ENCODE peak calls at places on chromosome 22, in ten cellular contexts. B is lower leg skin, N is transverse colon, Z is esophagus squamous epithelium, J is suprapubic skin, Y is sigmoid colon, E is heart left ventricle, P is testis, L is tibial nerve, C is body of pancreas. R is an unnamed sample.

GRCh38 chr22:30226192-30226832 is 20.2 kb downstream of the LIF start:
- DNase-seq in B (no peak), N (no peak), Z (no peak), J (no peak), Y (no peak), E (no peak), P (no peak), L (no peak), C (no peak), R (no peak)

GRCh38 chr22:22865311-22866072 is 22.1 kb upstream of the IGLL5 start:
- DNase-seq in B (no peak), N (peak), Z (no peak), J (no peak), Y (no peak), E (no peak), P (no peak), L (no peak), C (no peak), R (no peak)

GRCh38 chr22:23200896-23201295 is 20.6 kb downstream of the BCR start:
- DNase-seq in B (no peak), N (no peak), Z (no peak), J (no peak), Y (no peak), E (no peak), P (no peak), L (no peak), C (peak), R (no peak)

GRCh38 chr22:50621491-50621880 is 6.5 kb downstream of the ARSA start:
- DNase-seq in B (no peak), N (peak), Z (no peak), J (no peak), Y (no peak), E (no peak), P (no peak), L (no peak), C (no peak), R (no peak)

GRCh38 chr22:39135092-39135896 is 17.2 kb downstream of the CBX7 start:
- DNase-seq in B (no peak), N (peak), Z (no peak), J (no peak), Y (peak), E (peak), P (no peak), L (no peak), C (peak), R (no peak)

GRCh38 chr22:23862103-23862502 is 4.4 kb downstream of the SLC2A11 start:
- DNase-seq in B (no peak), N (no peak), Z (no peak), J (no peak), Y (no peak), E (no peak), P (peak), L (no peak), C (peak), R (peak)

GRCh38 chr22:47019012-47019790 is 256.8 kb downstream of the TBC1D22A start:
- DNase-seq in B (no peak), N (no peak), Z (no peak), J (peak), Y (peak), E (no peak), P (peak), L (no peak), C (no peak), R (no peak)

GRCh38 chr22:46143491-46144147 is 6.7 kb upstream of the PPARA start:
- DNase-seq in B (no peak), N (no peak), Z (no peak), J (no peak), Y (peak), E (no peak), P (no peak), L (no peak), C (no peak), R (no peak)

GRCh38 chr22:45584621-45585436 is 82.1 kb downstream of the FBLN1 start:
- DNase-seq in B (no peak), N (no peak), Z (no peak), J (no peak), Y (no peak), E (no peak), P (no peak), L (no peak), C (no peak), R (no peak)

GRCh38 chr22:46081831-46082210 is 68.5 kb upstream of the PPARA start:
- DNase-seq in B (no peak), N (peak), Z (no peak), J (peak), Y (peak), E (peak), P (peak), L (peak), C (peak), R (peak)

GRCh38 chr22:47370448-47371262 is 608.2 kb downstream of the TBC1D22A start:
- DNase-seq in B (no peak), N (no peak), Z (no peak), J (peak), Y (no peak), E (no peak), P (peak), L (no peak), C (no peak), R (peak)

GRCh38 chr22:24087071-24087795 is 76.1 kb downstream of the CABIN1 start:
- DNase-seq in B (no peak), N (no peak), Z (no peak), J (peak), Y (peak), E (no peak), P (no peak), L (no peak), C (no peak), R (no peak)

GRCh38 chr22:32619614-32620426 is 145.2 kb downstream of the FBXO7 start:
- DNase-seq in B (peak), N (no peak), Z (no peak), J (no peak), Y (peak), E (peak), P (no peak), L (peak), C (peak), R (peak)

GRCh38 chr22:39985383-39986045 is 9.2 kb upstream of the FAM83F start:
- DNase-seq in B (peak), N (peak), Z (no peak), J (no peak), Y (no peak), E (no peak), P (no peak), L (no peak), C (no peak), R (no peak)

GRCh38 chr22:47144076-47144765 is 381.8 kb downstream of the TBC1D22A start:
- DNase-seq in B (no peak), N (peak), Z (no peak), J (no peak), Y (no peak), E (no peak), P (no peak), L (no peak), C (peak), R (no peak)

GRCh38 chr22:19149047-19149883 is 827 bp downstream of the GSC2 start:
- DNase-seq in B (no peak), N (no peak), Z (no peak), J (no peak), Y (no peak), E (no peak), P (peak), L (no peak), C (no peak), R (no peak)

GRCh38 chr22:46357186-46357500 is 21.6 kb downstream of the TRMU start:
- DNase-seq in B (no peak), N (no peak), Z (no peak), J (no peak), Y (no peak), E (no peak), P (no peak), L (no peak), C (no peak), R (no peak)

GRCh38 chr22:23563111-23563510 is 17.0 kb downstream of the IGLL1 start:
- DNase-seq in B (no peak), N (no peak), Z (no peak), J (no peak), Y (no peak), E (no peak), P (no peak), L (no peak), C (no peak), R (no peak)

GRCh38 chr22:28710889-28711285 is 30.7 kb downstream of the CHEK2 start:
- DNase-seq in B (no peak), N (no peak), Z (no peak), J (no peak), Y (no peak), E (no peak), P (no peak), L (no peak), C (no peak), R (no peak)

GRCh38 chr22:23533771-23534191 is 46.3 kb downstream of the IGLL1 start:
- DNase-seq in B (no peak), N (no peak), Z (no peak), J (peak), Y (peak), E (no peak), P (no peak), L (no peak), C (no peak), R (no peak)

GRCh38 chr22:24061124-24061684 is 50.1 kb downstream of the CABIN1 start:
- DNase-seq in B (no peak), N (no peak), Z (no peak), J (no peak), Y (no peak), E (no peak), P (no peak), L (no peak), C (no peak), R (no peak)

GRCh38 chr22:47200273-47201051 is 438.0 kb downstream of the TBC1D22A start:
- DNase-seq in B (no peak), N (no peak), Z (no peak), J (peak), Y (peak), E (no peak), P (peak), L (peak), C (peak), R (no peak)

GRCh38 chr22:47598864-47599263 is 836.4 kb downstream of the TBC1D22A start:
- DNase-seq in B (no peak), N (no peak), Z (no peak), J (peak), Y (peak), E (no peak), P (no peak), L (no peak), C (no peak), R (no peak)

GRCh38 chr22:24410110-24410856 is 17.1 kb upstream of the ADORA2A start:
- DNase-seq in B (no peak), N (no peak), Z (no peak), J (no peak), Y (no peak), E (no peak), P (no peak), L (no peak), C (no peak), R (peak)

GRCh38 chr22:45476814-45477213 is 25.9 kb upstream of the FBLN1 start:
- DNase-seq in B (no peak), N (no peak), Z (no peak), J (no peak), Y (no peak), E (no peak), P (peak), L (no peak), C (no peak), R (peak)

GRCh38 chr22:31210830-31211503 is 1.1 kb upstream of the LIMK2 start:
- DNase-seq in B (peak), N (peak), Z (no peak), J (no peak), Y (no peak), E (peak), P (no peak), L (no peak), C (no peak), R (peak)

GRCh38 chr22:27666272-27666997 is 135.1 kb downstream of the MN1 start:
- DNase-seq in B (no peak), N (no peak), Z (no peak), J (no peak), Y (no peak), E (no peak), P (no peak), L (no peak), C (no peak), R (no peak)

GRCh38 chr22:29765905-29766631 is 739 bp downstream of the ZMAT5 start:
- DNase-seq in B (no peak), N (peak), Z (no peak), J (no peak), Y (no peak), E (no peak), P (peak), L (no peak), C (no peak), R (no peak)

GRCh38 chr22:23137468-23137867 is 4.3 kb downstream of the RSPH14 start:
- DNase-seq in B (no peak), N (no peak), Z (no peak), J (no peak), Y (no peak), E (no peak), P (no peak), L (no peak), C (no peak), R (no peak)

GRCh38 chr22:37762389-37762836 is 45.3 kb upstream of the GCAT start:
- DNase-seq in B (no peak), N (no peak), Z (no peak), J (no peak), Y (no peak), E (no peak), P (no peak), L (no peak), C (no peak), R (no peak)

GRCh38 chr22:19429950-19430889 is 1.3 kb downstream of the HIRA start:
- DNase-seq in B (no peak), N (peak), Z (no peak), J (no peak), Y (no peak), E (peak), P (peak), L (no peak), C (no peak), R (peak)

GRCh38 chr22:46483353-46483752 is 54.1 kb downstream of the CELSR1 start:
- DNase-seq in B (no peak), N (no peak), Z (no peak), J (no peak), Y (no peak), E (no peak), P (no peak), L (no peak), C (no peak), R (no peak)

GRCh38 chr22:20055144-20055543 is 24.9 kb upstream of the DGCR8 start:
- DNase-seq in B (no peak), N (no peak), Z (no peak), J (no peak), Y (no peak), E (no peak), P (no peak), L (no peak), C (no peak), R (no peak)

GRCh38 chr22:40855104-40855959 is 1.1 kb downstream of the ST13 start:
- DNase-seq in B (peak), N (no peak), Z (no peak), J (no peak), Y (no peak), E (no peak), P (peak), L (no peak), C (no peak), R (no peak)

GRCh38 chr22:42685941-42686666 is 34.6 kb downstream of the A4GALT start:
- DNase-seq in B (no peak), N (peak), Z (no peak), J (no peak), Y (peak), E (peak), P (peak), L (no peak), C (no peak), R (no peak)
- TF ChIP-seq CTCF in B (no peak), N (no peak), Z (no peak), J (no peak), Y (no peak), E (peak), P (no peak), L (no peak), C (no peak), R (no peak)

DNA sequence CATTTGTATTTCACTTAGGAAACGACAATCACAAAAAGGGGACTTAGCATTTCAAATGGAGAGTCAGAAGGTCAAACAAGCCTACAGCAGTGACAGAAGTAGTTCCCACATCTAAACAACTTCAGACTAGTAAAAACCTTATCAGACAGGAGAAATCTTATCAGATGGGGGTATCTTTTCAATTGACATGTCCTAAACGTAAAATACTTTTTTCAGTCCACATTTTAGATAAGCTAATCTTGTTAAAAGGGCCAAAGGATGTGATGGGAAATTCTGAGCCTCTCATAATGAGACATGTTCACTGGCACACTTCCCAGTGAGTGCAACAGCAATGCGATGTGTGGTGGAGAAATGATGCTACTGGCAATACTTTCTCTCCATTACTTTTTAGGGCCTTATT is 2.4 kb downstream of the MAPK1 start:
- DNase-seq in B (peak), N (no peak), Z (no peak), J (no peak), Y (peak), E (peak), P (peak), L (no peak), C (peak), R (peak)
- H3K4me3 ChIP-seq in B (no peak), N (no peak), Z (no peak), J (peak), Y (no peak), E (no peak), P (no peak), L (no peak), C (no peak), R (no peak)

DNA sequence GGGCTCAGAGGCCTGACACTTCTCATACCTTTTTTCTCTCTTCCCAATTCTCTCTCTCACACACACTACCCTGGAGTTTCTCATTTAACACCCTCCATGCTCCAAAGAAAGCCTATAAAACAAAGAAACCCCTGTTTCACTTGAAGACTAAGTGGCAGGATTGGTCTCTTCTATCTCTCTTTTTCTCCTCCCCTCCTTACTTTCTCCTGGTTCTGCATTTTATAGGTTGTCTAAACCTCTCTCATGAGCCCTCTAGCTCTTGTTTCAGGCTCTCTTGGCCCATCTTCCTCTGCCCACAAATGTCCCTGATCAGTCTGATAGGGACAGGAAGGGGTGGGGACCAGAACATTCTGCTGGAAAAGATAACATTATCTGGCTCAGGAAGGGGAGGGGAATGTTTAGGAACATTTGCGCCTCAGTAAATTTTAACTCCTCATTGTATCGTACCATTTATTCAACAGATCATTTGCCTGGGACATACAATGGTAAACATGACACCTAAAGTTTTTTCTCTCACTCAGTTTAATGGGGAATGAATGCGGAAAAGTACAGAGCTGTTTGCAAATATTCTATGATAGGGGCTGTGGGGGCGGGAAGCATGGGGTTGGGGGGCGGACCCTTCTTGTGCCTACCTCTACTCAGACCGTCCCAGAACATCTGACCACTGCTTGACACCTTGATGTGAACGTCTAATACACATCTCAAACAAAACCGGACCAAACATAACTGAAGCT is 10.8 kb downstream of the CRYBA4 start:
- DNase-seq in B (no peak), N (no peak), Z (no peak), J (no peak), Y (no peak), E (no peak), P (no peak), L (no peak), C (no peak), R (no peak)
- TF ChIP-seq POLR2A in B (no peak), N (no peak), Z (no peak), J (no peak), Y (no peak), E (no peak), P (no peak), L (no peak), C (no peak), R (no peak)

GRCh38 chr22:49519117-49519737 is 308.4 kb downstream of the BRD1 start:
- DNase-seq in B (no peak), N (no peak), Z (no peak), J (no peak), Y (no peak), E (no peak), P (peak), L (no peak), C (no peak), R (no peak)

GRCh38 chr22:49518436-49518970 is 309.2 kb downstream of the BRD1 start:
- DNase-seq in B (no peak), N (no peak), Z (no peak), J (no peak), Y (no peak), E (no peak), P (no peak), L (no peak), C (no peak), R (no peak)

GRCh38 chr22:49517721-49518120 is 310.0 kb downstream of the BRD1 start:
- DNase-seq in B (no peak), N (no peak), Z (no peak), J (no peak), Y (no peak), E (no peak), P (no peak), L (no peak), C (no peak), R (no peak)

GRCh38 chr22:49515486-49515885 is 312.2 kb downstream of the BRD1 start:
- DNase-seq in B (no peak), N (no peak), Z (no peak), J (no peak), Y (no peak), E (no peak), P (no peak), L (no peak), C (no peak), R (no peak)

DNA sequence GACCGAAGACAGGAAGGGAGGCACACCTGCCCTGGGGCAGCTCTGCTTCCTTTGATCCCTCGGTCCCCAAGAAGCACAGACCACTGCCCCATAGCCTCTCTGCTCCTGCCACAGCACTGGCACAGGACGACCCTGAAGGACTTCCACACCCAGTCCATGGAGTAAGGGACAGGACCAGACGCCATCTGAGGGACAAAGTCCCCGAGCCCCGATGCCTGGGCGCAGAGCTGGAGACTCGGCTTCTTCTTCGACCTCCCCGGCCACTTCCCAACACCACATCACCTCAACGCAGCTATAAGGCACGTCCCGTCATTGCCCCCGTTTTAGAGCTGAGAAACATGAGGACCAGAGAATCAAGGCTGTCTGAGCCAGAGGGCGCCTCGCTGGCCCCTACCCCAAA is 310.5 kb downstream of the BRD1 start:
- DNase-seq in B (no peak), N (no peak), Z (no peak), J (no peak), Y (no peak), E (no peak), P (no peak), L (no peak), C (no peak), R (no peak)
- TF ChIP-seq CTCF in B (no peak), N (no peak), Z (no peak), J (no peak), Y (no peak), E (no peak), P (no peak), L (no peak), C (no peak), R (no peak)

R was measured in adrenal gland.